ENCODE peak calls at places on chromosomes 1 and 21, in nine cellular contexts. One of them, this sample, is unnamed.

GRCh38 chr1:169245706-169246105 is 121.9 kb downstream of the NME7 start:
- DNase-seq in upper lobe of left lung: no peak
- DNase-seq in spleen: no peak
- DNase-seq in HepG2: no peak
- DNase-seq in sigmoid colon: no peak
- DNase-seq in stomach: no peak
- DNase-seq in K562: no peak
- DNase-seq in prostate gland: no peak
- DNase-seq in transverse colon: no peak
- DNase-seq in this sample: no peak

GRCh38 chr1:183272390-183272801 is 86.3 kb downstream of the LAMC2 start:
- DNase-seq in HepG2: no peak
- DNase-seq in upper lobe of left lung: no peak
- DNase-seq in K562: no peak
- DNase-seq in stomach: no peak
- DNase-seq in prostate gland: no peak
- DNase-seq in transverse colon: no peak
- DNase-seq in sigmoid colon: no peak
- DNase-seq in spleen: peak; percentile 45
- DNase-seq in this sample: no peak

GRCh38 chr21:10273196-10273595 is 248.2 kb upstream of the TPTE start:
- DNase-seq in prostate gland: no peak
- DNase-seq in HepG2: no peak
- DNase-seq in stomach: no peak
- DNase-seq in upper lobe of left lung: no peak
- DNase-seq in sigmoid colon: no peak
- DNase-seq in K562: no peak
- DNase-seq in spleen: no peak
- DNase-seq in transverse colon: no peak
- DNase-seq in this sample: no peak

GRCh38 chr21:33265664-33266049 is 510 bp upstream of the IL10RB start:
- DNase-seq in spleen: peak; percentile 88
- DNase-seq in prostate gland: peak; percentile 35
- DNase-seq in upper lobe of left lung: no peak
- DNase-seq in HepG2: no peak
- DNase-seq in transverse colon: peak; percentile 62
- DNase-seq in stomach: peak; percentile 44
- DNase-seq in sigmoid colon: peak; percentile 79
- DNase-seq in K562: peak; percentile 30
- DNase-seq in this sample: peak; percentile 51

GRCh38 chr1:25066253-25066652 is 136.2 kb upstream of the RUNX3 start:
- DNase-seq in prostate gland: no peak
- DNase-seq in upper lobe of left lung: no peak
- DNase-seq in spleen: peak; percentile 76
- DNase-seq in K562: no peak
- DNase-seq in HepG2: no peak
- DNase-seq in transverse colon: no peak
- DNase-seq in sigmoid colon: no peak
- DNase-seq in stomach: no peak
- DNase-seq in this sample: peak; percentile 26

GRCh38 chr1:52032785-52033131 is 852 bp downstream of the KTI12 start:
- DNase-seq in spleen: peak; percentile 84
- DNase-seq in HepG2: peak; percentile 15
- DNase-seq in upper lobe of left lung: peak; percentile 47
- DNase-seq in transverse colon: peak; percentile 58
- DNase-seq in stomach: peak; percentile 44
- DNase-seq in K562: peak; percentile 59
- DNase-seq in sigmoid colon: peak; percentile 73
- DNase-seq in prostate gland: peak; percentile 25
- DNase-seq in this sample: peak; percentile 56

GRCh38 chr1:226001852-226002666 is 2.9 kb upstream of the SDE2 start:
- DNase-seq in HepG2: peak; percentile 33
- DNase-seq in transverse colon: peak; percentile 58
- DNase-seq in K562: peak; percentile 66
- DNase-seq in upper lobe of left lung: no peak
- DNase-seq in stomach: peak; percentile 53
- DNase-seq in sigmoid colon: peak; percentile 82
- DNase-seq in prostate gland: peak; percentile 82
- DNase-seq in spleen: peak; percentile 90
- DNase-seq in this sample: peak; percentile 87

GRCh38 chr1:208007938-208008342 is 97.0 kb upstream of the CD34 start:
- DNase-seq in prostate gland: no peak
- DNase-seq in stomach: no peak
- DNase-seq in transverse colon: no peak
- DNase-seq in HepG2: no peak
- DNase-seq in sigmoid colon: no peak
- DNase-seq in upper lobe of left lung: no peak
- DNase-seq in K562: no peak
- DNase-seq in spleen: no peak
- DNase-seq in this sample: no peak

GRCh38 chr1:222240536-222241181 is 307.2 kb downstream of the HHIPL2 start:
- DNase-seq in transverse colon: no peak
- DNase-seq in HepG2: no peak
- DNase-seq in stomach: no peak
- DNase-seq in upper lobe of left lung: no peak
- DNase-seq in K562: peak; percentile 38
- DNase-seq in spleen: no peak
- DNase-seq in sigmoid colon: no peak
- DNase-seq in prostate gland: no peak
- DNase-seq in this sample: no peak

GRCh38 chr21:35738342-35738961 is 321.9 kb downstream of the SETD4 start:
- DNase-seq in spleen: no peak
- DNase-seq in sigmoid colon: no peak
- DNase-seq in transverse colon: no peak
- DNase-seq in K562: no peak
- DNase-seq in upper lobe of left lung: no peak
- DNase-seq in stomach: no peak
- DNase-seq in prostate gland: peak; percentile 39
- DNase-seq in HepG2: no peak
- DNase-seq in this sample: no peak

GRCh38 chr1:227561303-227561702 is 2.1 kb upstream of the ZNF678 start:
- DNase-seq in prostate gland: no peak
- DNase-seq in spleen: no peak
- DNase-seq in K562: no peak
- DNase-seq in HepG2: no peak
- DNase-seq in transverse colon: no peak
- DNase-seq in upper lobe of left lung: peak; percentile 82
- DNase-seq in sigmoid colon: no peak
- DNase-seq in stomach: no peak
- DNase-seq in this sample: no peak

GRCh38 chr1:174405219-174405618 is 42.5 kb upstream of the GPR52 start:
- DNase-seq in prostate gland: no peak
- DNase-seq in HepG2: no peak
- DNase-seq in upper lobe of left lung: no peak
- DNase-seq in stomach: no peak
- DNase-seq in transverse colon: no peak
- DNase-seq in K562: no peak
- DNase-seq in spleen: no peak
- DNase-seq in sigmoid colon: no peak
- DNase-seq in this sample: no peak

GRCh38 chr1:8496473-8496872 is 178.6 kb downstream of the SLC45A1 start:
- DNase-seq in spleen: no peak
- DNase-seq in stomach: no peak
- DNase-seq in prostate gland: no peak
- DNase-seq in K562: no peak
- DNase-seq in sigmoid colon: no peak
- DNase-seq in transverse colon: no peak
- DNase-seq in upper lobe of left lung: peak; percentile 30
- DNase-seq in HepG2: no peak
- DNase-seq in this sample: no peak

GRCh38 chr1:77948841-77949424 is 29.9 kb downstream of the FUBP1 start:
- DNase-seq in sigmoid colon: no peak
- DNase-seq in HepG2: peak; percentile 42
- DNase-seq in stomach: no peak
- DNase-seq in upper lobe of left lung: no peak
- DNase-seq in prostate gland: no peak
- DNase-seq in K562: no peak
- DNase-seq in spleen: no peak
- DNase-seq in transverse colon: no peak
- DNase-seq in this sample: no peak

GRCh38 chr21:45916011-45916840 is 65.3 kb upstream of the COL6A1 start:
- DNase-seq in K562: no peak
- DNase-seq in stomach: no peak
- DNase-seq in HepG2: no peak
- DNase-seq in upper lobe of left lung: peak; percentile 62
- DNase-seq in transverse colon: no peak
- DNase-seq in sigmoid colon: no peak
- DNase-seq in prostate gland: no peak
- DNase-seq in spleen: peak; percentile 71
- DNase-seq in this sample: no peak

GRCh38 chr1:158043232-158043631 is 49.8 kb downstream of the KIRREL1 start:
- DNase-seq in HepG2: no peak
- DNase-seq in upper lobe of left lung: no peak
- DNase-seq in prostate gland: no peak
- DNase-seq in transverse colon: no peak
- DNase-seq in sigmoid colon: no peak
- DNase-seq in K562: peak; percentile 30
- DNase-seq in stomach: no peak
- DNase-seq in spleen: no peak
- DNase-seq in this sample: no peak

GRCh38 chr1:194230351-194231144 is 1044.1 kb upstream of the B3GALT2 start:
- DNase-seq in K562: no peak
- DNase-seq in spleen: peak; percentile 51
- DNase-seq in HepG2: no peak
- DNase-seq in upper lobe of left lung: no peak
- DNase-seq in transverse colon: no peak
- DNase-seq in sigmoid colon: no peak
- DNase-seq in stomach: no peak
- DNase-seq in prostate gland: no peak
- DNase-seq in this sample: no peak
- H3K27ac ChIP-seq in K562: no peak overlapping the region
- H3K27ac ChIP-seq in spleen: no peak overlapping the region
- H3K27ac ChIP-seq in HepG2: no peak overlapping the region
- H3K27ac ChIP-seq in upper lobe of left lung: no peak overlapping the region
- H3K27ac ChIP-seq in transverse colon: no peak overlapping the region
- H3K27ac ChIP-seq in sigmoid colon: no peak overlapping the region
- H3K27ac ChIP-seq in stomach: no peak overlapping the region
- H3K27ac ChIP-seq in prostate gland: no peak overlapping the region
- H3K27ac ChIP-seq in this sample: no peak overlapping the region

DNA sequence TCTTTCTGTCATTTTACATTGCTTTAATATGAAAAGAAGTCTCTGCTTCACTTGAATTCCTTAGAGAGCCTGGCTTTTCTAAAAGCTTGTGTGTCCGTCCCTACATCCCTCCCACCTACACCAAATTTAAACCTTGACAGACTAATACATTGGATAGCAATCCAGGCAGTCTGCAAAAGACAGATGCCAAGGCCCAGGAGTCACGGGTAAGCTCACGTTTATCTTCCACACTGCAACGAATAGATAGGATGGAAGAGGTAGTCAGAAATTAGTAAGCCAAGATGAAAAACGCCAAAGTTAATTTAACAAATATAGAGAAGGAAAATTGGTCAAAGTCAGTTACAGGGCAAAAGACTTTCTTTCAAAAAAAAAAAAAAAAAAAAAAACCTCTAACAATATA is 338.1 kb downstream of the SMYD3 start:
- DNase-seq in spleen: no peak
- DNase-seq in transverse colon: no peak
- DNase-seq in stomach: no peak
- DNase-seq in K562: peak; percentile 67
- DNase-seq in HepG2: no peak
- DNase-seq in upper lobe of left lung: no peak
- DNase-seq in prostate gland: no peak
- DNase-seq in sigmoid colon: no peak
- DNase-seq in this sample: no peak
- TF ChIP-seq POLR2A in spleen: no peak
- TF ChIP-seq POLR2A in transverse colon: no peak
- TF ChIP-seq POLR2A in stomach: no peak
- TF ChIP-seq POLR2A in K562: no peak
- TF ChIP-seq POLR2A in HepG2: no peak
- TF ChIP-seq POLR2A in upper lobe of left lung: no peak
- TF ChIP-seq POLR2A in prostate gland: no peak
- TF ChIP-seq POLR2A in sigmoid colon: no peak
- TF ChIP-seq POLR2A in this sample: no peak

DNA sequence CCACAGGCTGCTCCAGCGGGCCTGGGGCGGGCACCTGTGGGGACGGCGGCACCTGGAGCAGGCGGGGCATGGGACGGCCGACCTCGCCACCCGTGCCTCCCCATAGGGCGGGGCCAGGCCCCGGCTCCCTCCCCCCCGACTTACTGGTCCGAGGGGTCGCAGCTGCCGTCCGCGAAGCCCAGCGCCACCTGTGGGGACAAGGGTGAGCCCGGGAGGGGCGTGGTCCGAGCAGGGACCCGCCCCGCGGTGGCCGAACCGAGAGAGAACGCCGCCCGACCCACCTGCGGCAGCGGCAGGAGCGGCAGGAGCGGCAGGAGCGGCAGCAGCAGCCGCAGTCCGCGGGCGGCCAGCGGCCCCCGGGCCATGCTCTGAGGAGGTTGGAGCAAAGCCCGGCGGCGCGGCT is at the start of gene TMEM52:
- DNase-seq in HepG2: no peak
- DNase-seq in sigmoid colon: no peak
- DNase-seq in upper lobe of left lung: no peak
- DNase-seq in K562: no peak
- DNase-seq in spleen: no peak
- DNase-seq in prostate gland: no peak
- DNase-seq in transverse colon: no peak
- DNase-seq in stomach: no peak
- DNase-seq in this sample: peak; percentile 60
- TF ChIP-seq POLR2AphosphoS5 in HepG2: peak; percentile 22
- TF ChIP-seq POLR2AphosphoS5 in sigmoid colon: no peak
- TF ChIP-seq POLR2AphosphoS5 in upper lobe of left lung: no peak
- TF ChIP-seq POLR2AphosphoS5 in K562: peak; percentile 41
- TF ChIP-seq POLR2AphosphoS5 in spleen: no peak
- TF ChIP-seq POLR2AphosphoS5 in prostate gland: no peak
- TF ChIP-seq POLR2AphosphoS5 in transverse colon: peak; percentile 70
- TF ChIP-seq POLR2AphosphoS5 in stomach: no peak
- TF ChIP-seq POLR2AphosphoS5 in this sample: no peak

GRCh38 chr1:155880856-155881255 is 21.5 kb downstream of the SYT11 start:
- DNase-seq in HepG2: no peak
- DNase-seq in prostate gland: no peak
- DNase-seq in stomach: no peak
- DNase-seq in upper lobe of left lung: no peak
- DNase-seq in K562: no peak
- DNase-seq in transverse colon: no peak
- DNase-seq in spleen: no peak
- DNase-seq in sigmoid colon: no peak
- DNase-seq in this sample: no peak

GRCh38 chr1:155882235-155882634 is 22.9 kb downstream of the SYT11 start:
- DNase-seq in transverse colon: no peak
- DNase-seq in spleen: no peak
- DNase-seq in prostate gland: no peak
- DNase-seq in K562: no peak
- DNase-seq in sigmoid colon: no peak
- DNase-seq in HepG2: no peak
- DNase-seq in upper lobe of left lung: no peak
- DNase-seq in stomach: no peak
- DNase-seq in this sample: no peak

GRCh38 chr1:155882766-155883165 is 23.4 kb downstream of the SYT11 start:
- DNase-seq in transverse colon: no peak
- DNase-seq in K562: no peak
- DNase-seq in sigmoid colon: no peak
- DNase-seq in HepG2: no peak
- DNase-seq in stomach: no peak
- DNase-seq in spleen: no peak
- DNase-seq in upper lobe of left lung: no peak
- DNase-seq in prostate gland: no peak
- DNase-seq in this sample: no peak

GRCh38 chr1:155880251-155880650 is 20.9 kb downstream of the SYT11 start:
- DNase-seq in sigmoid colon: no peak
- DNase-seq in spleen: no peak
- DNase-seq in K562: no peak
- DNase-seq in upper lobe of left lung: no peak
- DNase-seq in transverse colon: no peak
- DNase-seq in HepG2: no peak
- DNase-seq in prostate gland: no peak
- DNase-seq in stomach: no peak
- DNase-seq in this sample: no peak

GRCh38 chr1:155884028-155884950 is 24.9 kb downstream of the SYT11 start:
- DNase-seq in stomach: no peak
- DNase-seq in sigmoid colon: no peak
- DNase-seq in upper lobe of left lung: no peak
- DNase-seq in HepG2: no peak
- DNase-seq in transverse colon: no peak
- DNase-seq in spleen: no peak
- DNase-seq in prostate gland: peak; percentile 62
- DNase-seq in K562: no peak
- DNase-seq in this sample: no peak
- H3K27ac ChIP-seq in stomach: no peak overlapping the region
- H3K27ac ChIP-seq in sigmoid colon: no peak overlapping the region
- H3K27ac ChIP-seq in upper lobe of left lung: no peak overlapping the region
- H3K27ac ChIP-seq in HepG2: no peak overlapping the region
- H3K27ac ChIP-seq in transverse colon: no peak overlapping the region
- H3K27ac ChIP-seq in spleen: no peak overlapping the region
- H3K27ac ChIP-seq in prostate gland: peak overlapping the region; percentile 41
- H3K27ac ChIP-seq in K562: peak overlapping the region; percentile 27
- H3K27ac ChIP-seq in this sample: peak overlapping the region; percentile 35